ENCODE peak calls at places on chromosomes 5 and 9, in nine cellular contexts. U is uterus, M is lower lobe of right lung, D is A549, N is PC-3, J is AG04450, K is fibroblast of pulmonary artery, E is lung, F is tibial nerve. B is an unnamed sample.

GRCh38 chr9:136265561-136266355 is 20.1 kb upstream of the QSOX2 start:
- DNase-seq in J (no peak), K (no peak), M (no peak), D (no peak), U (no peak), N (no peak), E (no peak), F (no peak), B (no peak)

GRCh38 chr5:2865856-2866546 is 114.5 kb upstream of the IRX2 start:
- DNase-seq in D (no peak), J (no peak), K (no peak), M (no peak), U (no peak), E (no peak), F (no peak), N (no peak), B (no peak)

GRCh38 chr5:112186401-112186990 is 232.6 kb downstream of the EPB41L4A start:
- DNase-seq in U (no peak), M (no peak), N (peak), F (peak), D (peak), K (peak), E (no peak), J (peak), B (peak)

GRCh38 chr9:131101207-131101964 is 5.1 kb downstream of the AIF1L start:
- DNase-seq in N (no peak), D (no peak), F (no peak), E (no peak), U (no peak), K (no peak), J (no peak), M (no peak), B (no peak)

GRCh38 chr5:145825751-145826180 is 9.4 kb downstream of the PRELID2 start:
- DNase-seq in M (no peak), U (no peak), E (no peak), N (peak), K (peak), J (no peak), D (peak), F (no peak), B (peak)

GRCh38 chr5:15634771-15635347 is 134.9 kb downstream of the FBXL7 start:
- DNase-seq in F (no peak), J (no peak), K (no peak), U (no peak), N (no peak), D (no peak), E (no peak), M (no peak), B (no peak)

GRCh38 chr9:112180387-112180881 is 5.3 kb upstream of the SUSD1 start:
- DNase-seq in N (peak), F (no peak), J (no peak), D (peak), E (no peak), U (no peak), K (no peak), M (no peak), B (no peak)

GRCh38 chr9:126327016-126327749 is 554 bp downstream of the MVB12B start:
- DNase-seq in F (no peak), J (no peak), N (no peak), D (peak), U (peak), K (no peak), E (no peak), M (no peak), B (no peak)

GRCh38 chr5:5188377-5189020 is 48.4 kb downstream of the ADAMTS16 start:
- DNase-seq in U (no peak), J (no peak), F (no peak), D (no peak), K (no peak), N (no peak), M (no peak), E (no peak), B (no peak)

GRCh38 chr9:90546200-90546599 is 96.4 kb downstream of the DIRAS2 start:
- DNase-seq in U (no peak), M (no peak), D (peak), J (peak), E (no peak), N (peak), F (no peak), K (peak), B (peak)

GRCh38 chr5:93072831-93073459 is 508.1 kb downstream of the NR2F1-AS1 start:
- DNase-seq in M (no peak), F (no peak), J (no peak), N (peak), U (no peak), K (peak), D (no peak), E (no peak), B (peak)

GRCh38 chr5:112004867-112005532 is 248.0 kb upstream of the NREP start:
- DNase-seq in U (no peak), F (no peak), J (no peak), D (no peak), M (no peak), E (no peak), N (peak), K (peak), B (peak)

GRCh38 chr5:116785101-116785500 is 210.5 kb upstream of the SEMA6A start:
- DNase-seq in U (no peak), K (no peak), N (no peak), F (no peak), E (no peak), M (no peak), D (no peak), J (no peak), B (no peak)

GRCh38 chr5:142871880-142872200 is 101.7 kb downstream of the ARHGAP26 start:
- DNase-seq in F (no peak), D (no peak), K (peak), J (no peak), E (no peak), N (no peak), U (peak), M (peak), B (peak)

GRCh38 chr9:14372437-14373318 is 58.7 kb upstream of the NFIB start:
- DNase-seq in D (peak), N (peak), E (no peak), K (peak), M (no peak), J (peak), F (no peak), U (peak), B (peak)

GRCh38 chr5:97065475-97065874 is 76.9 kb downstream of the LIX1 start:
- DNase-seq in J (no peak), E (no peak), F (no peak), K (no peak), M (no peak), D (no peak), U (no peak), N (peak), B (no peak)

GRCh38 chr5:111929261-111929660 is 172.3 kb upstream of the NREP start:
- DNase-seq in J (no peak), K (no peak), F (no peak), M (no peak), U (no peak), D (no peak), E (no peak), N (no peak), B (no peak)

GRCh38 chr9:85013703-85014102 is 344.2 kb downstream of the NTRK2 start:
- DNase-seq in J (no peak), U (no peak), N (peak), E (no peak), M (no peak), K (no peak), D (no peak), F (no peak), B (no peak)

DNA sequence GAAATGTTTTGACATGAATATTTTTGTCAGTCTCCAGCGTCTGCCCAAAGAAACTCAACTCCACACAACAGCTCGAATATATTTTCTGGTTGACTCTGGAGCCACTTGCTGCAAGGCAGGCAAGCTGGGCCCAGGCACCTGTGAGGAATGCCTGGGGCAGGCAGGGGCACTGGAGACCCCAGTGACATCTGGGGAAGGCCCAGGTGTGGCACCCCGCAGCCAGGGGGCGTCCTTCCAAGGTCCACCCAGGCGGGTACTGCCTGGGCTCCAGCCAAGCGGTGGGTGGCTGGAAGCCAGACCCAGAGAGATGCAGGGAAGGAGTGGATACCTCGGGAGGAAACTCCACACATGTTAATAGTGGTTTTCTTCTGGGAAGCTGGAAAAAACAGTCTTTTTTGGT is 125.9 kb downstream of the PHF2 start:
- DNase-seq in N (no peak), E (no peak), M (no peak), J (no peak), F (no peak), D (no peak), U (no peak), K (no peak), B (no peak)
- TF ChIP-seq CTCF in N (no peak), E (no peak), M (no peak), J (no peak), F (no peak), D (no peak), U (no peak), K (no peak), B (no peak)

DNA sequence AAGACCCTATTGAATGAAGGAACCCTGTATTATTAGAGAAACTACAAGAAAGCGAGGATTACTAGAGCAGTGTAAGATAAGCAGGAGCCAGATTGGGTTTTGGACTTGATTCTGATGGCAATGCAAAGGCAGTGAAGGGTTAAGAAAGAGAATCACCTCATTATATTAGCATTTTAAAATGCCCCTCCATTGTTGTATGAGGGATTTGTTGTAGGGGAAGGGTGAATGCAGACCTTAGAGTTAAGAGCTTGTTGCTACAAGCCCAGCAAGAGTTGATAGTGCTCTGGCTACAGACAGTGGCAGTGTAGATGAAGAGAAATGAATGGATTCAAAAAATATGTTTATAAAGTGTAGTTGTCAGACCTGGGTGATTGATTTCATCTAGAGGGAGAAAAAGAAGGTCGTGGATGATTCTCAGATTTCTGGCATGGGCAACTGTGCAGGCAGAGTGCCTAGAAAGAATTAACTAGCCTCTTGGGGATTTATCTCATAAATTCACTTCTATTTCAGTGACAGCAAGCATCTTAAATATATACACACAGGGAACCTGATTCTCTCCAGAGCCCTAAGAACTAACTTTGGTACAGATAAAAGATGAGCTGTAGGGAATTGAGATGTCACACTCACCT is 344.8 kb downstream of the ARRDC3 start:
- DNase-seq in F (no peak), U (peak), K (no peak), E (no peak), N (no peak), D (no peak), J (no peak), M (no peak), B (peak)
- H3K4me3 ChIP-seq in F (no peak), U (no peak), K (no peak), E (no peak), N (no peak), D (no peak), J (no peak), M (no peak), B (no peak)

DNA sequence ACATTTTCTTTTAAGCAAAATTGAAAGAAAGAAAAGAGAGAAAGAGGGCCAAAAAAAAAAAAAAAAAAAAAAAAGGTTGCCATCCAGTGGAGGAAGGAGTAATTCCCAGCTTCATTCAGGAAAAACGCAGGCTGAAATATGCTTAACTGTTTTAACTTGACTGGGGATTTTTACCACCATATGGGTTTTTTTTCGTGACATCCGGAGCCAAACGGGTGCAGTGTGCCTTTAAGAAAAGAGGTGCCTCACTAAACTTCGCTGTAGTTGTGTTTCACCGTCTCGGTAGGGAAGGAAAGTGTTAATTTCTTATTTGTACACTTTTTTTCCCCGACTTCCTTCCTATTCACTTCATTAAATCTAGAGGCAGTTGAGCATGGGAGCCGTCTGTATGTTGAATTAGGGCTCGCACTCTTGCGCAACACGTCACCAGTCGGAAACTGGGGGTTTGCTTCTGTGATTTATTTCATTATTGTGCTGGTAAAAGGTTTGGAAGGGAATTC is 143.0 kb downstream of the SMARCA2 start:
- DNase-seq in D (peak), N (peak), J (no peak), E (peak), F (peak), K (peak), M (peak), U (peak), B (peak)
- TF ChIP-seq CTCF in D (no peak), N (no peak), J (peak), E (no peak), F (no peak), K (peak), M (no peak), U (no peak), B (no peak)

GRCh38 chr5:135930029-135930948 is 24.5 kb downstream of the LECT2 start:
- DNase-seq in K (no peak), E (no peak), J (no peak), D (peak), M (no peak), U (no peak), N (no peak), F (no peak), B (no peak)
- H3K4me3 ChIP-seq in K (peak), E (peak), J (peak), D (peak), M (peak), U (no peak), N (no peak), F (peak), B (no peak)

B was measured in fibroblast of mammary gland.